ENCODE peak calls at places on chromosome 22, in four cellular contexts. One of them, this sample, is unnamed.

GRCh38 chr22:25405854-25406509 is 158.5 kb upstream of the GRK3 start:
- DNase-seq in ovary: no peak
- DNase-seq in A549: no peak
- DNase-seq in progenitor cell of endocrine pancreas: no peak
- DNase-seq in this sample: no peak

GRCh38 chr22:47199261-47199948 is 437.0 kb downstream of the TBC1D22A start:
- DNase-seq in ovary: no peak
- DNase-seq in A549: no peak
- DNase-seq in progenitor cell of endocrine pancreas: no peak
- DNase-seq in this sample: no peak

GRCh38 chr22:33737662-33738061 is 182.6 kb downstream of the LARGE1 start:
- DNase-seq in ovary: no peak
- DNase-seq in A549: no peak
- DNase-seq in progenitor cell of endocrine pancreas: no peak
- DNase-seq in this sample: no peak

GRCh38 chr22:46102752-46103151 is 47.6 kb upstream of the PPARA start:
- DNase-seq in ovary: no peak
- DNase-seq in A549: no peak
- DNase-seq in progenitor cell of endocrine pancreas: no peak
- DNase-seq in this sample: no peak

GRCh38 chr22:32518848-32519247 is 44.2 kb downstream of the FBXO7 start:
- DNase-seq in ovary: no peak
- DNase-seq in A549: no peak
- DNase-seq in progenitor cell of endocrine pancreas: no peak
- DNase-seq in this sample: no peak

GRCh38 chr22:23762866-23763578 is at the start of gene C22orf15:
- DNase-seq in ovary: no peak
- DNase-seq in A549: no peak
- DNase-seq in progenitor cell of endocrine pancreas: no peak
- DNase-seq in this sample: no peak

GRCh38 chr22:22928666-22929380 is 41.2 kb downstream of the IGLL5 start:
- DNase-seq in ovary: no peak
- DNase-seq in A549: no peak
- DNase-seq in progenitor cell of endocrine pancreas: no peak
- DNase-seq in this sample: peak

GRCh38 chr22:47012589-47013365 is 250.3 kb downstream of the TBC1D22A start:
- DNase-seq in ovary: no peak
- DNase-seq in A549: no peak
- DNase-seq in progenitor cell of endocrine pancreas: no peak
- DNase-seq in this sample: no peak

GRCh38 chr22:41140365-41140957 is 48.1 kb downstream of the EP300 start:
- DNase-seq in ovary: no peak
- DNase-seq in A549: no peak
- DNase-seq in progenitor cell of endocrine pancreas: no peak
- DNase-seq in this sample: no peak

GRCh38 chr22:40954095-40954494 is 2.9 kb downstream of the RBX1 start:
- DNase-seq in ovary: no peak
- DNase-seq in A549: no peak
- DNase-seq in progenitor cell of endocrine pancreas: no peak
- DNase-seq in this sample: no peak

GRCh38 chr22:44116331-44116730 is 64.4 kb upstream of the PARVG start:
- DNase-seq in ovary: no peak
- DNase-seq in A549: no peak
- DNase-seq in progenitor cell of endocrine pancreas: no peak
- DNase-seq in this sample: no peak

DNA sequence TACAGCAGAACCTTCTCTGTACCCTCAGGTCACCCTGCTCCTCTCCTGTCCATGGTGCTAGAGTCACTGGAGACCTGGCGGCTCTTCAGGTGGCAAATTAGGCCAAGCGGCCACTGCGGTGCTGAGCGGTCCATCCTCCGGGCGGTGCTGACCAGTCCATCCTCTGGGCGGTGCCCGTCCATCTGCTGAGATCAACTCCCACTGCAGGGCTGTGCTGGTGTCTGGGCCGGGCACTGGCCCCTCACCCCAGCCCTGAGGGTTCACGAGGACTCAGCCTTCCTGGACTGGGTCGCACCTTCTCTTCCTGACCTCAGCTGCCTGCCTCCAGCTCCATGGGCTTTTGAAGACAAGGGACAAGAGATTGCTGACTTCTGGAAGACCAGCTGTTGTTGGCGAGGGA is 782.9 kb downstream of the BRD1 start:
- DNase-seq in ovary: no peak
- DNase-seq in A549: no peak
- DNase-seq in progenitor cell of endocrine pancreas: no peak
- DNase-seq in this sample: no peak
- TF ChIP-seq CTCF in ovary: no peak
- TF ChIP-seq CTCF in A549: no peak
- TF ChIP-seq CTCF in progenitor cell of endocrine pancreas: no peak
- TF ChIP-seq CTCF in this sample: no peak

GRCh38 chr22:39489094-39490068 is 12.7 kb upstream of the MIEF1 start:
- DNase-seq in ovary: no peak
- DNase-seq in A549: no peak
- DNase-seq in progenitor cell of endocrine pancreas: no peak
- DNase-seq in this sample: no peak

GRCh38 chr22:39490135-39490798 is 11.8 kb upstream of the MIEF1 start:
- DNase-seq in ovary: peak
- DNase-seq in A549: peak
- DNase-seq in progenitor cell of endocrine pancreas: no peak
- DNase-seq in this sample: peak

GRCh38 chr22:39488563-39489083 is 13.5 kb upstream of the MIEF1 start:
- DNase-seq in ovary: no peak
- DNase-seq in A549: no peak
- DNase-seq in progenitor cell of endocrine pancreas: no peak
- DNase-seq in this sample: no peak

GRCh38 chr22:39486951-39487825 is 14.9 kb upstream of the MIEF1 start:
- DNase-seq in ovary: no peak
- DNase-seq in A549: no peak
- DNase-seq in progenitor cell of endocrine pancreas: no peak
- DNase-seq in this sample: no peak

DNA sequence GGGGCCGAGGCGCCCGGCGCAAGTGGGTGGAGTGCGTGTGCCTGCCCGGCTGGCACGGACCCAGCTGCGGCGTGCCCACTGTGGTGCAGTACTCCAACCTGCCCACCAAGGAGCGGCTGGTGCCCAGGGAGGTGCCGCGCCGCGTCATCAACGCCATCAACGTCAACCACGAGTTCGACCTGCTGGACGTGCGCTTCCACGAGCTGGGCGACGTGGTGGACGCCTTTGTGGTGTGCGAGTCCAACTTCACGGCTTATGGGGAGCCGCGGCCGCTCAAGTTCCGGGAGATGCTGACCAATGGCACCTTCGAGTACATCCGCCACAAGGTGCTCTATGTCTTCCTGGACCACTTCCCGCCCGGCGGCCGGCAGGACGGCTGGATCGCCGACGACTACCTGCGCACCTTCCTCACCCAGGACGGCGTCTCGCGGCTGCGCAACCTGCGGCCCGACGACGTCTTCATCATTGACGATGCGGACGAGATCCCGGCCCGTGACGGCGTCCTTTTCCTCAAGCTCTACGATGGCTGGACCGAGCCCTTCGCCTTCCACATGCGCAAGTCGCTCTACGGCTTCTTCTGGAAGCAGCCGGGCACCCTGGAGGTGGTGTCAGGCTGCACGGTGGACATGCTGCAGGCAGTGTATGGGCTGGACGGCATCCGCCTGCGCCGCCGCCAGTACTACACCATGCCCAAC is 14.1 kb upstream of the MIEF1 start:
- DNase-seq in ovary: no peak
- DNase-seq in A549: no peak
- DNase-seq in progenitor cell of endocrine pancreas: no peak
- DNase-seq in this sample: no peak
- TF ChIP-seq CTCF in ovary: no peak
- TF ChIP-seq CTCF in A549: no peak
- TF ChIP-seq CTCF in progenitor cell of endocrine pancreas: no peak
- TF ChIP-seq CTCF in this sample: no peak

GRCh38 chr22:30945653-30946052 is 22.9 kb downstream of the MORC2 start:
- DNase-seq in ovary: no peak
- DNase-seq in A549: no peak
- DNase-seq in progenitor cell of endocrine pancreas: no peak
- DNase-seq in this sample: no peak

GRCh38 chr22:30947821-30948454 is 20.6 kb downstream of the MORC2 start:
- DNase-seq in ovary: no peak
- DNase-seq in A549: no peak
- DNase-seq in progenitor cell of endocrine pancreas: no peak
- DNase-seq in this sample: no peak

GRCh38 chr22:30946354-30946753 is 22.2 kb downstream of the MORC2 start:
- DNase-seq in ovary: no peak
- DNase-seq in A549: no peak
- DNase-seq in progenitor cell of endocrine pancreas: no peak
- DNase-seq in this sample: no peak

GRCh38 chr22:30948930-30949342 is 19.6 kb downstream of the MORC2 start:
- DNase-seq in ovary: no peak
- DNase-seq in A549: no peak
- DNase-seq in progenitor cell of endocrine pancreas: no peak
- DNase-seq in this sample: no peak

DNA sequence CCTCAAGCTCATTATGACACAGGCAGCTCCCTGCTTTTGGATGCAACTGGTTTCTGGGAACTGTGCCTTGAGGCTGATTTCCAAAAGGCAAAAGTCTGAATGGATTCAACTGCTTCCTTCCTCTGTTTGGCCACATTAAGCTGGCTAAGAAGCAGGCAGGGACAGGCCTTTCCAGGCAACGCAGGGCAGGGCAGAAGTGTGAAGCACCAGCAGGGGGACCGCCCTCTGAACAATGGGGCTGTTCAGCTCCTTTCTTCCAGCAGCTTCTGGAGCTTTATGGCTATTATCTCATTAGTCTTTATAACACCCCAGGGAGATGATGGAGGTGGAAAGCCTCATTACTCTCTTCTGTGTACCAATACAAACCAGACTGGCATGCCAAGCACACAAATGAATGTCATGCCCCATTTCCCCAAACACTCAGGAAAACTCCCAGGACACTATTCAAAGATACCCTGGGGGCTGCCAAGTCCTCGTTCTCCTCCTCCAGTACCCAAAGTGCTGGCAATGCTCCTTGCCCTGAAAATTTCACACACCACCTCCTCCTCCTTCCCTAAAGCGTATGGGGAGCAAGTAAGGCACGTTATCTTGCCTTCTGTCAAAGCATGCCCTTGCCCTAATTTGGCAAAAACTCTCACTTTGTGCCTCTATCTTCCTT is 21.3 kb downstream of the MORC2 start:
- DNase-seq in ovary: no peak
- DNase-seq in A549: no peak
- DNase-seq in progenitor cell of endocrine pancreas: no peak
- DNase-seq in this sample: no peak
- TF ChIP-seq CTCF in ovary: no peak
- TF ChIP-seq CTCF in A549: no peak
- TF ChIP-seq CTCF in progenitor cell of endocrine pancreas: no peak
- TF ChIP-seq CTCF in this sample: no peak

DNA sequence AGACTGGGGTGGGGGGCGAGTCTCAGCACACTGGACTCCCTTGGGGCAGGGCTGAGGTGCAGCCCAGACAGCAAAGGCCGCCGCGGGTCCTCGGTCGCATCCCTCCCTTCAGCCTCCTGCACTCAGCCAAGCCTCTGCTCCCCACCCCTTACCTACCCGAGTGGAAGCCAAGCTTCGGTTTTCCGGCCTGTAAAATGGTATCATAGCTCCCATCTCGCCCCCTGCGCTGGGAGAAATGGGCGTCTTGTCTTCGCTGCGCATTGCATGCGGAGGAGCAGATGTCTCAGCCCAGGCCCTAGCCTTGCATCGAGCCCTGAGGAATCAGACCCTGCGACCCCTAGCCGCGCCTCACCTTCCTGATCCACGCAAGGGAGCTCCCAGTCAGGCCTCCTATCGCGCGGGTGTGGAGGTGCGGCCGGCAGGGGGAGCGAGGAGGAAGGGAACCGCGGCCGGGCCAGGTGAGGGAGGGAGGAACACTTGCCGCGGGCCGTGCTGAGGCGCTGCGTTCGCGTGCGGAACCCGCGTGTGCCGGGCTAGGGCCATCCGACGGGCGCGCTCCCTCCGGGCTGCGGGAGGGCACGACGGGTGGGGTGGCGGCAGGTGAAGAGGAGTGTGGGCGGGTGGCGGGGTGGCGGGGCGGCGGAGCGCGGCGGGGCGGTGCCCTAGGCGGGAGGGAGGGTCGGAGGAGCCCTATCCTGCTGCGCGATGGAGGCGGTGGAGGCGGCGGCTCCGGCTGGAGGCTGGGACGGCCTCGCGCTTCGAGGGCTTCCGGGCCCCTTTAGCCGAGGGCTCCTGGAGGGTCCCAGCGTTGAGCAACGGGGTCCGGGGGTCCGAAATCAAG is 4.1 kb upstream of the TBX1 start:
- DNase-seq in ovary: no peak
- DNase-seq in A549: peak
- DNase-seq in progenitor cell of endocrine pancreas: peak
- DNase-seq in this sample: peak
- TF ChIP-seq CTCF in ovary: no peak
- TF ChIP-seq CTCF in A549: peak
- TF ChIP-seq CTCF in progenitor cell of endocrine pancreas: peak
- TF ChIP-seq CTCF in this sample: peak

GRCh38 chr22:37225481-37225880 is 13.2 kb upstream of the SSTR3 start:
- DNase-seq in ovary: no peak
- DNase-seq in A549: no peak
- DNase-seq in progenitor cell of endocrine pancreas: no peak
- DNase-seq in this sample: no peak
- TF ChIP-seq CTCF in ovary: no peak
- TF ChIP-seq CTCF in A549: no peak
- TF ChIP-seq CTCF in progenitor cell of endocrine pancreas: no peak
- TF ChIP-seq CTCF in this sample: no peak

This sample was measured in CD4-positive, alpha-beta T cell.